ENCODE peak calls at places on chromosome 9, in four cellular contexts. R, K, Q and T are unnamed samples.

GRCh38 chr9:136001231-136001630 is 40.1 kb upstream of the UBAC1 start:
- DNase-seq in R (no peak), K (no peak), Q (peak; percentile 42), T (no peak)

GRCh38 chr9:116639251-116639741 is 47.8 kb upstream of the TRIM32 start:
- DNase-seq in R (no peak), Q (no peak), K (no peak), T (no peak)

GRCh38 chr9:76431601-76432000 is 27.4 kb upstream of the GCNT1 start:
- DNase-seq in K (no peak), R (no peak), Q (no peak), T (peak; percentile 33)

GRCh38 chr9:126159661-126160060 is 167.0 kb upstream of the MVB12B start:
- DNase-seq in R (no peak), Q (no peak), K (no peak), T (no peak)

GRCh38 chr9:106888992-106889631 is 26.1 kb downstream of the ZNF462 start:
- DNase-seq in R (no peak), Q (no peak), K (no peak), T (no peak)

GRCh38 chr9:106419737-106420136 is 443.2 kb upstream of the ZNF462 start:
- DNase-seq in R (no peak), Q (no peak), K (no peak), T (no peak)

GRCh38 chr9:124228516-124228915 is 29.2 kb upstream of the NEK6 start:
- DNase-seq in K (no peak), Q (no peak), R (no peak), T (no peak)

GRCh38 chr9:69104830-69105527 is 69.1 kb upstream of the TJP2 start:
- DNase-seq in R (no peak), Q (peak; percentile 86), K (no peak), T (peak; percentile 74)

GRCh38 chr9:37229882-37230482 is 109.6 kb downstream of the ZCCHC7 start:
- DNase-seq in Q (no peak), R (no peak), K (no peak), T (no peak)

GRCh38 chr9:120464176-120464575 is 115.8 kb downstream of the CDK5RAP2 start:
- DNase-seq in K (no peak), Q (no peak), R (no peak), T (no peak)

GRCh38 chr9:19701991-19702390 is 86.8 kb downstream of the SLC24A2 start:
- DNase-seq in K (no peak), R (no peak), Q (no peak), T (no peak)

GRCh38 chr9:127838375-127839078 is 15.9 kb downstream of the ENG start:
- DNase-seq in K (no peak), Q (no peak), R (no peak), T (no peak)

GRCh38 chr9:105647595-105648349 is 14.5 kb upstream of the TAL2 start:
- DNase-seq in R (peak; percentile 78), K (no peak), Q (no peak), T (no peak)

GRCh38 chr9:129211686-129212085 is 33.6 kb upstream of the IER5L start:
- DNase-seq in Q (no peak), R (no peak), K (no peak), T (no peak)

GRCh38 chr9:21030389-21031035 is 928 bp downstream of the HACD4 start:
- DNase-seq in K (peak; percentile 52), R (no peak), Q (no peak), T (no peak)

GRCh38 chr9:115378758-115379157 is 260.8 kb upstream of the TNC start:
- DNase-seq in Q (no peak), K (no peak), R (no peak), T (no peak)

GRCh38 chr9:130266236-130267098 is 907 bp downstream of the HMCN2 start:
- DNase-seq in K (no peak), Q (no peak), R (no peak), T (peak; percentile 52)

GRCh38 chr9:115262477-115262876 is 144.5 kb upstream of the TNC start:
- DNase-seq in K (no peak), R (no peak), Q (peak; percentile 3), T (no peak)

GRCh38 chr9:35828716-35829083 is at the start of gene FAM221B:
- DNase-seq in Q (no peak), R (no peak), K (no peak), T (peak; percentile 81)

GRCh38 chr9:128067898-128068655 is at the start of gene SLC25A25:
- DNase-seq in Q (peak; percentile 98), R (peak; percentile 97), K (peak; percentile 96), T (peak; percentile 100)

GRCh38 chr9:6461619-6462018 is 48.6 kb downstream of the UHRF2 start:
- DNase-seq in R (no peak), Q (no peak), K (no peak), T (no peak)

GRCh38 chr9:93185261-93186150 is 1.6 kb downstream of the WNK2 start:
- DNase-seq in R (no peak), Q (no peak), K (no peak), T (peak; percentile 42)

GRCh38 chr9:6667633-6668280 is 22.2 kb upstream of the GLDC start:
- DNase-seq in K (no peak), Q (no peak), R (peak; percentile 15), T (no peak)

GRCh38 chr9:73441223-73441622 is 289.6 kb downstream of the ANXA1 start:
- DNase-seq in Q (no peak), K (no peak), R (no peak), T (no peak)

GRCh38 chr9:123927625-123928308 is 2.2 kb downstream of the DENND1A start:
- DNase-seq in R (no peak), Q (no peak), K (peak; percentile 58), T (no peak)

GRCh38 chr9:121684381-121685145 is 33.1 kb downstream of the DAB2IP start:
- DNase-seq in K (no peak), R (peak; percentile 65), Q (no peak), T (peak; percentile 87)

GRCh38 chr9:133347515-133347984 is 381 bp downstream of the MED22 start:
- DNase-seq in K (peak; percentile 28), Q (no peak), R (peak; percentile 82), T (peak; percentile 34)

GRCh38 chr9:99076483-99077171 is 28.3 kb upstream of the TGFBR1 start:
- DNase-seq in K (no peak), R (peak; percentile 70), Q (no peak), T (no peak)

GRCh38 chr9:124800306-124801259 is 23.6 kb downstream of the OLFML2A start:
- DNase-seq in R (no peak), K (no peak), Q (no peak), T (no peak)

GRCh38 chr9:4592886-4593285 is 69.2 kb upstream of the PLPP6 start:
- DNase-seq in Q (no peak), K (no peak), R (no peak), T (no peak)

GRCh38 chr9:126677188-126678084 is 63.7 kb downstream of the LMX1B start:
- DNase-seq in R (no peak), Q (no peak), K (no peak), T (no peak)

GRCh38 chr9:130128782-130129424 is 43.3 kb upstream of the NCS1 start:
- DNase-seq in K (peak; percentile 79), Q (no peak), R (no peak), T (no peak)

GRCh38 chr9:129109504-129109903 is 1.1 kb downstream of the CRAT start:
- DNase-seq in R (peak; percentile 48), K (no peak), Q (peak; percentile 41), T (peak; percentile 35)

GRCh38 chr9:6054280-6055099 is 39.1 kb upstream of the RANBP6 start:
- DNase-seq in R (peak; percentile 55), K (no peak), Q (peak; percentile 65), T (peak; percentile 82)

GRCh38 chr9:131732061-131732526 is 7.8 kb downstream of the RAPGEF1 start:
- DNase-seq in K (no peak), Q (peak; percentile 59), R (no peak), T (no peak)

GRCh38 chr9:131733601-131734061 is 6.2 kb downstream of the RAPGEF1 start:
- DNase-seq in R (no peak), Q (no peak), K (no peak), T (no peak)

GRCh38 chr9:131732636-131733340 is 7.1 kb downstream of the RAPGEF1 start:
- DNase-seq in Q (no peak), R (no peak), K (no peak), T (no peak)

GRCh38 chr9:131728961-131729360 is 10.9 kb downstream of the RAPGEF1 start:
- DNase-seq in K (no peak), R (no peak), Q (no peak), T (no peak)

DNA sequence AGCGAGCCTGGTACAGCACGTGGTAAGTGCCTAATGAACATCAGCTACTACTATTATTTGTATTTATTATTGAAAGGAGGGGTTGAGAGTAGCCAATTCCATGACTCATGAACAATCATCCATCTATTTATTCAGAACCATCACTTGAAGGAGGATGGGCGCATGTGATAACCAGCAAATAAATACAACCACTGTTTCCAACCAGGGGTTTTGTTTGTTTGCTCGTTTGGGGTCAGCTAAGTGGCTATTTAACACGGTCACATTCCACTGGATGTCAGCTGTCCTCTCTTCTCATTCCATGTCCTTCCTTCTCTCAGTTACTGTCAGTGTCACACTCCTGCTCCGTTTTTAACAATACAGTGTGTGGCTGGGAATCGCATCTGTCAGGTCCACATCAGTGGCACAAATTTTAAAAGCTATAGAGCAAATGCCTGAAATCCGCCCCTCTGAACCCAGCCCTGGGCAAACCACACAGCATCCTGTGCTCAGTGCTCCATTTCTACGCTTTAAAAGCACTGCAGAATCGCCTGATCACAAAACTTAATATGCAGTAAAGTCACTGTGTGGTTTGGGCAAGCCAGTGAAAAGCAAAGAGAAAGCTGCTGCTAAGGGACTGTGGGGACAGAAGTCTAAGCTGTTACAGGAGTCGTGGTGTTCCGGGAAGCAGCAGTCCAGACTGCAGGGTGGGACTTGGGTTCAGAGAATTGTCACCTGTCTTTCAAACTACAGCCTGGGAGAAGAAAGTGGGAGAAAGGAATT is 8.5 kb downstream of the RAPGEF1 start:
- DNase-seq in R (no peak), Q (peak; percentile 71), K (no peak), T (no peak)
- TF ChIP-seq CREM in R (no peak), Q (no peak), K (no peak), T (no peak)

GRCh38 chr9:90299963-90300362 is 342.7 kb downstream of the DIRAS2 start:
- DNase-seq in K (no peak), R (no peak), Q (no peak), T (no peak)

GRCh38 chr9:90296539-90296938 is 346.1 kb downstream of the DIRAS2 start:
- DNase-seq in K (no peak), Q (no peak), R (no peak), T (no peak)

GRCh38 chr9:90306118-90306517 is 336.5 kb downstream of the DIRAS2 start:
- DNase-seq in Q (no peak), R (no peak), K (no peak), T (no peak)

GRCh38 chr9:90303653-90304052 is 339.0 kb downstream of the DIRAS2 start:
- DNase-seq in Q (no peak), K (no peak), R (no peak), T (no peak)

GRCh38 chr9:90300901-90301688 is 341.5 kb downstream of the DIRAS2 start:
- DNase-seq in K (no peak), Q (no peak), R (no peak), T (no peak)
- TF ChIP-seq TCF7 in K (no peak), Q (no peak), R (no peak), T (no peak)

GRCh38 chr9:38359689-38360385 is 32.7 kb upstream of the ALDH1B1 start:
- DNase-seq in K (no peak), Q (no peak), R (no peak), T (no peak)
- TF ChIP-seq ESRRA in K (no peak), Q (no peak), R (no peak), T (no peak)

DNA sequence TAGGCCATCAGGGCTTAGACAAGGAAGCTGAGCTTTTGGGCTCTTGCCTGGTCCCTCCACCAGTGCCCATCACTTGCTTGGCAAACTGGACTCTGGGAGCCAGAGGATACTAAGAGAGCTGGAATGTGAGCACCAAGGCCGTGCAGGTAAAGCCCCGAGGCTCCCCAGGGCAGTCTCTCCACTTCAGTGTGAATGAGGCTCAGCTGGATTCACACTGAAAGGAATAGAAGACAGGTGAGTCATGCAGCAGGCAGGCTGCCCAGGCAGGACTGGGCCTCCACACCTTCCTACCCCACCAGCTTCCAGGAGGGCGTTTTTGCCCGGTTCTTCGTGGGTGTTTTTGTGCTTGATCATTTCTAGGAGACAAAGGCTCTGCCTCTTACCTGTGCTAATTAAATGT is 7.3 kb upstream of the CTSV start:
- DNase-seq in K (no peak), Q (peak; percentile 36), R (no peak), T (peak; percentile 59)
- TF ChIP-seq CREM in K (no peak), Q (no peak), R (no peak), T (no peak)